ENCODE peak calls at places on chromosome 15, in ten cellular contexts. E, J, M, Z, W, B, Y, H, V and Q are unnamed samples.

GRCh38 chr15:32819406-32819930 is 101.7 kb downstream of the GREM1 start:
- DNase-seq in E (no peak), J (no peak), M (no peak), Z (no peak), W (no peak), B (no peak), Y (no peak), H (no peak), V (no peak), Q (no peak)

GRCh38 chr15:88776646-88777045 is 26.6 kb upstream of the ACAN start:
- DNase-seq in E (no peak), J (no peak), M (no peak), Z (no peak), W (no peak), B (no peak), Y (no peak), H (no peak), V (no peak), Q (no peak)

GRCh38 chr15:59376735-59377134 is 4.1 kb upstream of the MYO1E start:
- DNase-seq in E (no peak), J (no peak), M (no peak), Z (no peak), W (peak), B (no peak), Y (no peak), H (no peak), V (peak), Q (no peak)

GRCh38 chr15:85690546-85691226 is 104.0 kb downstream of the KLHL25 start:
- DNase-seq in E (no peak), J (no peak), M (no peak), Z (no peak), W (no peak), B (no peak), Y (no peak), H (peak), V (peak), Q (no peak)

GRCh38 chr15:96366526-96366877 is 36.0 kb downstream of the NR2F2 start:
- DNase-seq in E (no peak), J (no peak), M (no peak), Z (no peak), W (peak), B (no peak), Y (no peak), H (no peak), V (no peak), Q (no peak)

GRCh38 chr15:101013769-101014223 is 94.6 kb downstream of the LRRK1 start:
- DNase-seq in E (no peak), J (no peak), M (peak), Z (no peak), W (no peak), B (no peak), Y (no peak), H (no peak), V (no peak), Q (no peak)

GRCh38 chr15:38991126-38991525 is 426.5 kb upstream of the RASGRP1 start:
- DNase-seq in E (no peak), J (no peak), M (no peak), Z (no peak), W (peak), B (no peak), Y (peak), H (no peak), V (peak), Q (no peak)

GRCh38 chr15:75731248-75732100 is 18.8 kb upstream of the CSPG4 start:
- DNase-seq in E (no peak), J (no peak), M (peak), Z (peak), W (peak), B (peak), Y (no peak), H (no peak), V (no peak), Q (no peak)

GRCh38 chr15:67818464-67818863 is 6.8 kb upstream of the SKOR1 start:
- DNase-seq in E (no peak), J (no peak), M (peak), Z (no peak), W (no peak), B (no peak), Y (no peak), H (no peak), V (no peak), Q (no peak)

DNA sequence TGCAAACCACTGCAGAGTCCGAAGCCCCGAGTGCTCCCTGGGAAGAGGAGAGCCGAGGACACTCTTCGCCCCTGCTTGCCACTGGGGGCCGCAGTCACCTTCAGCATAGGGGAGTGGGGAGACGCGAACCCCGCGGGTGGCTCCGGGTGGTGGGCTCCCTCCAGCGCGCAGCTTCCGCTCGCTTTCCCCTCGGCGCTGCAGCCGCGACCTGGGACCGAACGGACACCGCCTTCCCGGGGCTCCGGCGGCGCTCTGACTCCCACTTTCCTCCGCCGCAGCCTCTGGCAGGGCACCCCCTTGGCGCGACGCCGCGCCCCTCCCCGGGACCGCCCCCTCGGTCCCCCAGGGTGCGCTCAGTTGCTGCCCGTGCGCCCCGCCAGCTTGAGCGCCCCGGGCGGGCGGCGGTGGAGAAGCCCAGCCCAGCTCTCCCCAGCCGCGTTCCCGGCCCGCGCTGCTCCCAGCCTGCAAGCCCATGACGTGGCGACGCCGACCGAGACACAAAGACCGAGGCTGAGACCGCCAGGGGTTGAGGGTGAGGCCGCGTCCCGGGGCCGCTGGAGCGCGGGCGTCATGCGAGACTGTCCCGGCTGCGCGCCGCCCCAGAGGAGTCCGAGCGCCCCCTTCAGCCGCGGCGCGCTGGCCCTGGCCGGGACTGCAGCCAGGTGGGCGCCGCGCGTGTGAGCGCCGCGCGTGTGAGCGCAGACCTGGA is at the start of gene MINAR1:
- DNase-seq in E (peak), J (no peak), M (no peak), Z (no peak), W (peak), B (no peak), Y (peak), H (peak), V (peak), Q (no peak)
- TF ChIP-seq CTCF in E (peak), J (no peak), M (peak), Z (no peak), W (no peak), B (no peak), Y (peak), H (no peak), V (peak), Q (no peak)

GRCh38 chr15:87609909-87610308 is 646.6 kb downstream of the NTRK3 start:
- DNase-seq in E (no peak), J (no peak), M (no peak), Z (no peak), W (no peak), B (no peak), Y (no peak), H (no peak), V (no peak), Q (no peak)
- H3K4me3 ChIP-seq in E (no peak), J (no peak), M (no peak), Z (no peak), W (no peak), B (no peak), Y (no peak), H (no peak), V (no peak), Q (no peak)

GRCh38 chr15:63970723-63971426 is 75.4 kb downstream of the DAPK2 start:
- DNase-seq in E (no peak), J (no peak), M (no peak), Z (no peak), W (no peak), B (no peak), Y (no peak), H (no peak), V (no peak), Q (peak)

GRCh38 chr15:63971427-63971805 is 74.9 kb downstream of the DAPK2 start:
- DNase-seq in E (no peak), J (no peak), M (no peak), Z (no peak), W (no peak), B (no peak), Y (no peak), H (no peak), V (no peak), Q (no peak)

GRCh38 chr15:63972801-63973200 is 73.5 kb downstream of the DAPK2 start:
- DNase-seq in E (no peak), J (no peak), M (no peak), Z (no peak), W (no peak), B (no peak), Y (no peak), H (no peak), V (no peak), Q (no peak)

GRCh38 chr15:63973212-63974009 is 72.9 kb downstream of the DAPK2 start:
- DNase-seq in E (no peak), J (no peak), M (no peak), Z (no peak), W (peak), B (no peak), Y (no peak), H (no peak), V (no peak), Q (no peak)

DNA sequence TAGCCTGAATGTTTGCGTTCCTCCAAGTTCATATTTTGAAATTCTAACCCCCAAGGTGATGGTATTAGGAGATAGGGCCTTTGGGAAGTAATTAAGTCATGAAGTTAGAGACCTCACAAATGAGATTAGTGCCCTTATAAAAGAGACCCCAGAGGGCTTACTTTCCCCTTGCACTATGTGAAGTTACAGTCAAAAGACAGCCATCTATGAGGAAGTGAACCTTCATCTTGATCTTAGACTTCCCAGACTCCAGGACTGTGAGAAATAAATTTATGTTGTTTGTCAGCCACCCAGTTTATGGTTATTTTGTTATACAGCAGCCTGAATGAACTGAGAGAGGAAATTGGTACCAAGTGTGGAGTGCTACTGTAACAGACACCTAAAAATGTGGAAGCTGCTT is 74.4 kb downstream of the DAPK2 start:
- DNase-seq in E (no peak), J (no peak), M (no peak), Z (no peak), W (no peak), B (no peak), Y (no peak), H (no peak), V (no peak), Q (no peak)
- TF ChIP-seq CTCF in E (no peak), J (no peak), M (no peak), Z (no peak), W (no peak), B (no peak), Y (no peak), H (no peak), V (no peak), Q (no peak)

DNA sequence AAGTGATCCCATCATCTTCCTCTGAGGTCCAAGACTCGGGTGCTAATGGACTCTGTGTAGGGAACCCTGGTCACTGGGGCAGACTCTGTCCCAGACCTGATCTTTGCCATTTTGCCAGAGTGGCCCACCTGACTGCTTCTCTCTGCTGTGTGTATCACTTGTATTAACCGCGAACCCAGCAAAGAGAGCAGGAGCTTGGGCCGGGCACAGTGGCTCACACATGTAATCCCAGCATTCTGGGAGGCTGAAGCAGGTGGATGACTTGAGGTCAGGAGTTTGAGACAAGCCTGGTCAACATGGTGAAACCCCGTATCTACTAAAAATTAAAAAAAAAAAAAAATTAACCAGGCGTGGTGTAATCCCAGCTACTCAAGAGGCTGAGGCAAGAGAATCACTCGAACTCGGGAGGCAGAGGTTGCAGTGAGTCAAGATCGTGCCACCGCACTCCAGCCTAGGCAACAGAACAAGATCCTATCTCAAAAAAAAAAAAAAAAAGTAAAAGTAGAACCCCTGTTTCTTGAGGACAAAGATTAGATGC is 32.9 kb upstream of the CYP11A1 start:
- DNase-seq in E (no peak), J (no peak), M (no peak), Z (no peak), W (no peak), B (no peak), Y (no peak), H (no peak), V (no peak), Q (no peak)
- H3K4me3 ChIP-seq in E (no peak), J (no peak), M (no peak), Z (no peak), W (no peak), B (no peak), Y (no peak), H (no peak), V (no peak), Q (peak)

GRCh38 chr15:52679232-52680040 is at the start of gene ATOSA:
- DNase-seq in E (peak), J (peak), M (peak), Z (peak), W (peak), B (peak), Y (peak), H (peak), V (peak), Q (peak)
- TF ChIP-seq CTCF in E (no peak), J (no peak), M (no peak), Z (peak), W (no peak), B (no peak), Y (no peak), H (no peak), V (no peak), Q (no peak)

GRCh38 chr15:35184646-35185045 is 99.6 kb upstream of the NANOGP8 start:
- DNase-seq in E (no peak), J (no peak), M (no peak), Z (no peak), W (no peak), B (no peak), Y (no peak), H (no peak), V (no peak), Q (no peak)

GRCh38 chr15:35179739-35180138 is 94.6 kb upstream of the NANOGP8 start:
- DNase-seq in E (no peak), J (no peak), M (no peak), Z (no peak), W (no peak), B (no peak), Y (no peak), H (no peak), V (no peak), Q (no peak)

GRCh38 chr15:35181538-35181937 is 96.4 kb upstream of the NANOGP8 start:
- DNase-seq in E (no peak), J (no peak), M (no peak), Z (no peak), W (peak), B (no peak), Y (no peak), H (no peak), V (peak), Q (no peak)

GRCh38 chr15:35186346-35186745 is 101.3 kb upstream of the NANOGP8 start:
- DNase-seq in E (no peak), J (no peak), M (no peak), Z (no peak), W (no peak), B (no peak), Y (peak), H (no peak), V (no peak), Q (no peak)

DNA sequence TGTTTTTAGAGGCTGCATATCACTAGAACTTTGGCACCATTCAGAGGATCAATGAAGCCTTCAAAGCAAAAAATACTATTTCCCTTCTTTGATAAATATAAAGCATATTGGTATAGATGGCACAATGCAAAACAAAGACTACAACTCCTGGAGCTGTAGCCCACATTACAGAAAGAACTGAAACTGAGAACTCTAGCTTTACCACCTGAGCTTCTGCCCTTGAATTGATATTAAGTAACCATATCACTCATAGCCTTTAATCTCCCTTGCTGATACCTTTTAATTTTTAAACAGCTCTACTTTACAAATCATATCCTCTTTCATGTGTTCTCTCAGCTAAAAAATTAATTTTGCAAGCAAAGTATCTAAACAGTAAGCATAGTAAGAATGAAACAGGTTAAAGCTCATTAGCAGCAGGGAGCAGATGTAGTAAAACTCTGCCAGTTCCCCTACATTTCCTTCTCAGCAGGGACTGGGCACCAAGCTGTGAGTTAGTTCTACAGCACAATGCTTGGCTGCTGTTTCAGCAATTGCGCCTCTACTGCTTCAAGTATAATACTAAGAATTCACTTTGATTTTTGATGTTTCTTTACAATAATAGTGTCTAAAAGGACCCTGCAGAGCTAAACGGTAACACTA is 97.9 kb upstream of the NANOGP8 start:
- DNase-seq in E (no peak), J (no peak), M (no peak), Z (no peak), W (no peak), B (no peak), Y (peak), H (no peak), V (no peak), Q (no peak)
- H3K4me3 ChIP-seq in E (no peak), J (no peak), M (no peak), Z (no peak), W (no peak), B (no peak), Y (no peak), H (no peak), V (no peak), Q (no peak)

DNA sequence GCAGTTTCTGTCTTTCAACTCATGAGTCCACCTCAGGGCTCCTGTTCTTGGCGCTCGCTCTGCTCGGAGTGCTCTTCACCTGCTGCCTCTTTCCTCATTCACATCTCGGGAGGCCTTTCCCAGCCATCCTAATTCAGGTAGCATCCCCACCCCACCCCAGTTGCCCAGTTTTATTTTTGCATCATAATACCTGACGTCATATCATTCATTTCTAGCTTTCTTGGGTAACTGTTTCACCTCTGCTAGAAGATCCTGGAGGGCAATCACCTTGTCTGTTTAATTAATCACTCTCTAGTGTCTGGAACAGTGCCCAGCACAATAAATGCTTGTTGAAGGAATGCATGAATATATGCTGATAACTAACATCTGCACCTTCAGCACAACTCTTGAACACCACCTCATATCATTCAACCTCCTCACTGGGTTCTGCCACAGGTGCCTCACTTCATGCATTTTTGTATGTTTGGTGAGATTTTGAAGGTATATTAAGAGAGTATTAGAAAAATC is 7.6 kb downstream of the NUSAP1 start:
- DNase-seq in E (no peak), J (no peak), M (peak), Z (no peak), W (no peak), B (no peak), Y (no peak), H (no peak), V (no peak), Q (no peak)
- TF ChIP-seq CTCF in E (no peak), J (no peak), M (no peak), Z (no peak), W (no peak), B (no peak), Y (no peak), H (no peak), V (no peak), Q (no peak)

DNA sequence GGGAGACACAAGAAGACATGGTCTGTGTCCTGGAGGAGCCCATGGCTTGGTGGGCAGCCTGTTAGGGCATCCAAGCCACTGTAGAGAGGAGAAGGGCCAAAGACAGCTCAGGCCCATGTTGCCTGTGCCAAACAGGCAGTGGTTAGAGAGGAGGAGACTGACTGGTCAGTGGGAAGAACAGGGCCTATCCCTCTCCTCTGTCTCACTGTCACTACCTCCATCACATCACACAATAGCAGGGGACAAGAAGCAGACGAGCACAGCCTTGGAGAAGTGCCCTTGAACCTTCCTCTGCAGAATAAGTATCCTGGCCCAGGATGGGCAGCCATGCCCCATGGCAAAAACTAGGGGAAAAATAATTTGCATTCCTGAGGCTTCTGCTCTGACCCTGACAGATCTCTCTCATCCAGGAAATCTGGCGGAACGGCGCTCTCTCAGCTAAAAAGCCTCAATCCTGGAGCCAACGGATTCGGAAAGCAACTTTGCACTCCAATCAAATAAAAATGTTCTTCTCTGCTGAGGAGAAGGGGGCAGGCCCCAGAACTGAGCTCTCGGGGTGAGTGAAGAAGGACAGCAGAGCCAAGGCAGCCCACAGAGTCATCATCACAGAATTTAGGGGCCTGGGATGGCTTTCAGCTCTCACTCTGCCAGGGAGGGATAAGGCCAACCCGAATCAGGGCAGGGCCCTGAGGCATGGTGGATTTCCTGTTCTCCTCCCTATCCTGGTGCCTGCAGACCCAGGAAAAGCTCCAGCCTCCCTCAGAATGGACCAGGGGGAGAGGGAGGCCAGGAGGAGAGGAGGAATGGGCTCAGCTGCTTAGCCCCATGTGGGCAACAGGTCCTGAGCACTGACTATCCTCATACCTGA is 1.6 kb downstream of the SHF start:
- DNase-seq in E (no peak), J (no peak), M (no peak), Z (no peak), W (peak), B (no peak), Y (no peak), H (no peak), V (no peak), Q (no peak)
- H3K4me3 ChIP-seq in E (no peak), J (peak), M (no peak), Z (peak), W (peak), B (peak), Y (peak), H (no peak), V (no peak), Q (peak)

GRCh38 chr15:77636209-77636608 is 3.5 kb upstream of the LINGO1 start:
- DNase-seq in E (no peak), J (no peak), M (no peak), Z (no peak), W (no peak), B (no peak), Y (no peak), H (no peak), V (no peak), Q (no peak)

GRCh38 chr15:77633134-77633912 is 611 bp upstream of the LINGO1 start:
- DNase-seq in E (peak), J (peak), M (peak), Z (peak), W (peak), B (peak), Y (peak), H (peak), V (peak), Q (peak)

GRCh38 chr15:77633913-77634265 is 1.2 kb upstream of the LINGO1 start:
- DNase-seq in E (no peak), J (no peak), M (no peak), Z (no peak), W (no peak), B (no peak), Y (peak), H (no peak), V (no peak), Q (no peak)

GRCh38 chr15:77632760-77633133 is at the start of gene LINGO1:
- DNase-seq in E (peak), J (no peak), M (no peak), Z (no peak), W (peak), B (no peak), Y (peak), H (no peak), V (no peak), Q (no peak)

GRCh38 chr15:77634266-77634962 is 1.7 kb upstream of the LINGO1 start:
- DNase-seq in E (peak), J (peak), M (no peak), Z (peak), W (peak), B (peak), Y (peak), H (peak), V (peak), Q (peak)
- TF ChIP-seq CTCF in E (peak), J (no peak), M (no peak), Z (peak), W (peak), B (peak), Y (peak), H (peak), V (peak), Q (peak)